ENCODE peak calls at places on chromosome 9, in six cellular contexts. J is NCI-H774, C is substantia nigra, R is GM13976, Q is cardiac fibroblast, S is HepG2. X is an unnamed sample.

GRCh38 chr9:103802068-103802467 is 292.0 kb upstream of the SMC2 start:
- DNase-seq in J (no peak), S (no peak), Q (no peak), C (no peak), R (no peak), X (no peak)

GRCh38 chr9:82188817-82189216 is 200.2 kb downstream of the SPATA31D1 start:
- DNase-seq in J (no peak), Q (no peak), C (no peak), S (no peak), R (no peak), X (no peak)

GRCh38 chr9:121992571-121993212 is 100.4 kb downstream of the TTLL11 start:
- DNase-seq in C (peak), R (peak), S (peak), Q (peak), J (peak), X (peak)

GRCh38 chr9:16247188-16247875 is 623.1 kb downstream of the BNC2 start:
- DNase-seq in Q (peak), S (no peak), C (no peak), J (no peak), R (no peak), X (peak)

GRCh38 chr9:124011460-124012301 is at the start of gene LHX2:
- DNase-seq in Q (peak), C (no peak), J (peak), S (no peak), R (peak), X (peak)

GRCh38 chr9:88689509-88689908 is 154.5 kb downstream of the NXNL2 start:
- DNase-seq in S (peak), C (no peak), J (no peak), R (no peak), Q (no peak), X (no peak)

GRCh38 chr9:111975709-111976108 is 79.1 kb downstream of the UGCG start:
- DNase-seq in Q (no peak), R (no peak), J (peak), S (peak), C (no peak), X (peak)

GRCh38 chr9:100352201-100352726 is 478 bp downstream of the TEX10 start:
- DNase-seq in S (no peak), Q (peak), J (peak), C (peak), R (no peak), X (no peak)

GRCh38 chr9:88776717-88777497 is 214.4 kb upstream of the S1PR3 start:
- DNase-seq in R (no peak), J (no peak), Q (peak), C (no peak), S (peak), X (no peak)

X was measured in left kidney.